ENCODE peak calls at places on chromosomes 4 and X, in seven cellular contexts. One of them, this sample, is unnamed.

GRCh38 chr4:52588771-52589591 is 70.1 kb downstream of the USP46 start:
- DNase-seq in SK-N-SH: no peak
- DNase-seq in GM12878: no peak
- DNase-seq in K562: no peak
- DNase-seq in H1: no peak
- DNase-seq in HepG2: no peak
- DNase-seq in HCT116: no peak
- DNase-seq in this sample: no peak

GRCh38 chrX:150700107-150700506 is 6.9 kb downstream of the MTMR1 start:
- DNase-seq in K562: no peak
- DNase-seq in HCT116: no peak
- DNase-seq in HepG2: no peak
- DNase-seq in H1: no peak
- DNase-seq in GM12878: no peak
- DNase-seq in SK-N-SH: no peak
- DNase-seq in this sample: no peak

GRCh38 chrX:77275392-77275791 is 171.8 kb upstream of the FGF16 start:
- DNase-seq in SK-N-SH: no peak
- DNase-seq in GM12878: no peak
- DNase-seq in HCT116: no peak
- DNase-seq in K562: no peak
- DNase-seq in H1: no peak
- DNase-seq in HepG2: no peak
- DNase-seq in this sample: no peak

GRCh38 chr4:1767770-1768366 is 25.2 kb upstream of the FGFR3 start:
- DNase-seq in K562: peak
- DNase-seq in SK-N-SH: peak
- DNase-seq in H1: peak
- DNase-seq in HepG2: peak
- DNase-seq in HCT116: no peak
- DNase-seq in GM12878: no peak
- DNase-seq in this sample: peak

GRCh38 chr4:146155152-146155724 is 20.3 kb upstream of the LSM6 start:
- DNase-seq in HepG2: no peak
- DNase-seq in HCT116: no peak
- DNase-seq in K562: no peak
- DNase-seq in GM12878: no peak
- DNase-seq in SK-N-SH: no peak
- DNase-seq in H1: no peak
- DNase-seq in this sample: no peak

GRCh38 chrX:155745792-155746191 is 133.0 kb upstream of the TMLHE start:
- DNase-seq in GM12878: no peak
- DNase-seq in H1: no peak
- DNase-seq in SK-N-SH: no peak
- DNase-seq in HepG2: peak
- DNase-seq in HCT116: peak
- DNase-seq in K562: peak
- DNase-seq in this sample: peak

GRCh38 chr4:73172166-73172565 is 86.4 kb downstream of the ANKRD17 start:
- DNase-seq in HepG2: no peak
- DNase-seq in H1: no peak
- DNase-seq in SK-N-SH: no peak
- DNase-seq in GM12878: no peak
- DNase-seq in HCT116: no peak
- DNase-seq in K562: no peak
- DNase-seq in this sample: no peak

GRCh38 chrX:51922561-51922960 is 29.1 kb downstream of the MAGED1 start:
- DNase-seq in GM12878: no peak
- DNase-seq in SK-N-SH: no peak
- DNase-seq in K562: no peak
- DNase-seq in HCT116: no peak
- DNase-seq in H1: no peak
- DNase-seq in HepG2: no peak
- DNase-seq in this sample: no peak

GRCh38 chr4:21012851-21013331 is 312.6 kb downstream of the PACRGL start:
- DNase-seq in SK-N-SH: no peak
- DNase-seq in HCT116: no peak
- DNase-seq in H1: no peak
- DNase-seq in GM12878: no peak
- DNase-seq in HepG2: no peak
- DNase-seq in K562: no peak
- DNase-seq in this sample: no peak

GRCh38 chr4:141241986-141242385 is 21.3 kb downstream of the ZNF330 start:
- DNase-seq in HepG2: no peak
- DNase-seq in HCT116: no peak
- DNase-seq in GM12878: no peak
- DNase-seq in SK-N-SH: no peak
- DNase-seq in K562: no peak
- DNase-seq in H1: no peak
- DNase-seq in this sample: no peak

GRCh38 chr4:183602444-183603102 is 56.4 kb downstream of the RWDD4 start:
- DNase-seq in H1: peak
- DNase-seq in HCT116: no peak
- DNase-seq in SK-N-SH: no peak
- DNase-seq in GM12878: no peak
- DNase-seq in HepG2: no peak
- DNase-seq in K562: no peak
- DNase-seq in this sample: peak

GRCh38 chr4:170853422-170854021 is 763.8 kb upstream of the AADAT start:
- DNase-seq in H1: peak
- DNase-seq in HepG2: peak
- DNase-seq in HCT116: peak
- DNase-seq in K562: peak
- DNase-seq in SK-N-SH: peak
- DNase-seq in GM12878: peak
- DNase-seq in this sample: peak

GRCh38 chr4:8405516-8405875 is 35.0 kb downstream of the ACOX3 start:
- DNase-seq in GM12878: no peak
- DNase-seq in HCT116: no peak
- DNase-seq in K562: no peak
- DNase-seq in SK-N-SH: no peak
- DNase-seq in H1: no peak
- DNase-seq in HepG2: no peak
- DNase-seq in this sample: no peak

GRCh38 chrX:110156167-110156754 is 153.3 kb downstream of the TMEM164 start:
- DNase-seq in H1: no peak
- DNase-seq in SK-N-SH: no peak
- DNase-seq in GM12878: no peak
- DNase-seq in K562: no peak
- DNase-seq in HCT116: no peak
- DNase-seq in HepG2: no peak
- DNase-seq in this sample: no peak

GRCh38 chrX:75155454-75155829 is 641 bp downstream of the ABCB7 start:
- DNase-seq in SK-N-SH: peak
- DNase-seq in H1: no peak
- DNase-seq in HCT116: no peak
- DNase-seq in GM12878: no peak
- DNase-seq in HepG2: no peak
- DNase-seq in K562: peak
- DNase-seq in this sample: no peak

GRCh38 chr4:113574636-113575103 is 186.9 kb downstream of the CAMK2D start:
- DNase-seq in SK-N-SH: no peak
- DNase-seq in K562: no peak
- DNase-seq in GM12878: no peak
- DNase-seq in H1: no peak
- DNase-seq in HCT116: no peak
- DNase-seq in HepG2: no peak
- DNase-seq in this sample: no peak

GRCh38 chrX:19958530-19959486 is 32.1 kb downstream of the BCLAF3 start:
- DNase-seq in HepG2: peak
- DNase-seq in GM12878: no peak
- DNase-seq in HCT116: no peak
- DNase-seq in K562: no peak
- DNase-seq in H1: no peak
- DNase-seq in SK-N-SH: no peak
- DNase-seq in this sample: no peak

GRCh38 chrX:10577863-10578262 is 42.5 kb downstream of the MID1 start:
- DNase-seq in HepG2: no peak
- DNase-seq in GM12878: no peak
- DNase-seq in K562: no peak
- DNase-seq in SK-N-SH: no peak
- DNase-seq in HCT116: no peak
- DNase-seq in H1: no peak
- DNase-seq in this sample: no peak

GRCh38 chr4:188941524-188942109 is 802.4 kb downstream of the TRIML1 start:
- DNase-seq in SK-N-SH: no peak
- DNase-seq in GM12878: no peak
- DNase-seq in HCT116: peak
- DNase-seq in K562: no peak
- DNase-seq in H1: no peak
- DNase-seq in HepG2: no peak
- DNase-seq in this sample: no peak

GRCh38 chr4:186485621-186486062 is 69.7 kb downstream of the MTNR1A start:
- DNase-seq in H1: peak
- DNase-seq in HCT116: peak
- DNase-seq in SK-N-SH: peak
- DNase-seq in GM12878: no peak
- DNase-seq in K562: no peak
- DNase-seq in HepG2: no peak
- DNase-seq in this sample: no peak

GRCh38 chr4:86976801-86977485 is 42.1 kb downstream of the AFF1 start:
- DNase-seq in HCT116: no peak
- DNase-seq in HepG2: no peak
- DNase-seq in K562: no peak
- DNase-seq in GM12878: no peak
- DNase-seq in H1: no peak
- DNase-seq in SK-N-SH: no peak
- DNase-seq in this sample: no peak

GRCh38 chr4:86975927-86976326 is 41.1 kb downstream of the AFF1 start:
- DNase-seq in HCT116: no peak
- DNase-seq in K562: no peak
- DNase-seq in GM12878: no peak
- DNase-seq in SK-N-SH: no peak
- DNase-seq in H1: no peak
- DNase-seq in HepG2: no peak
- DNase-seq in this sample: no peak

GRCh38 chr4:86980230-86980629 is 45.4 kb downstream of the AFF1 start:
- DNase-seq in HCT116: no peak
- DNase-seq in K562: no peak
- DNase-seq in GM12878: no peak
- DNase-seq in SK-N-SH: no peak
- DNase-seq in HepG2: no peak
- DNase-seq in H1: no peak
- DNase-seq in this sample: no peak

GRCh38 chr4:86978709-86979108 is 43.9 kb downstream of the AFF1 start:
- DNase-seq in K562: no peak
- DNase-seq in H1: no peak
- DNase-seq in GM12878: no peak
- DNase-seq in SK-N-SH: no peak
- DNase-seq in HCT116: no peak
- DNase-seq in HepG2: no peak
- DNase-seq in this sample: no peak

DNA sequence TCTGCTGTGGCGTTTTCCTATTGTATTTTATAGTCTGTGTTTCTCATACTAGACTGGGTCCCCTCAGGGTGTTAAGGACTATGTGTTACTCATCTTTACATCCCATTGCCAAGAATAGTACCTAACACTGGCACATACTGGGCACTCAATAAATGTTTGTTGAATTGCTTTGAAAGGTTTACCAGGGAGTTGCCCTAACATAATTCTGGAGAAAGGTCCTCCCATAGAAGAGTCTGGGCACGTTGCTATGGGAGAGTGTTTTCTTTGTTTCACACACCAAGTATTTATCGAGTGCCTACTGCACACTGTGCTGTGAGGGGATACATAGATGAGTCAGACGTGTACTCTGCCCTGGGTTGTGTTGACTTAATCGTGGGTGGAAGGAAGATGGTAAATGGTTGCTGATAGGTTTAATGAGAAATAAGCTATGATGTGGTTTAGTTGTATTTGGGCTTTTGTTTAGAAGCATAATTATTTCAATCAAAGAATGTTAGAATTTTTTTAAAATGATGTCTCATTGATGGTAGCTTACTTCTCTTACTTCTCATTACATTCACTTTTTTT is 42.9 kb downstream of the AFF1 start:
- DNase-seq in HepG2: peak
- DNase-seq in GM12878: peak
- DNase-seq in K562: no peak
- DNase-seq in HCT116: peak
- DNase-seq in SK-N-SH: no peak
- DNase-seq in H1: no peak
- DNase-seq in this sample: no peak
- TF ChIP-seq JUND in HepG2: peak
- TF ChIP-seq JUND in GM12878: peak
- TF ChIP-seq JUND in K562: no peak
- TF ChIP-seq JUND in HCT116: peak
- TF ChIP-seq JUND in SK-N-SH: no peak
- TF ChIP-seq JUND in H1: no peak
- TF ChIP-seq JUND in this sample: no peak

DNA sequence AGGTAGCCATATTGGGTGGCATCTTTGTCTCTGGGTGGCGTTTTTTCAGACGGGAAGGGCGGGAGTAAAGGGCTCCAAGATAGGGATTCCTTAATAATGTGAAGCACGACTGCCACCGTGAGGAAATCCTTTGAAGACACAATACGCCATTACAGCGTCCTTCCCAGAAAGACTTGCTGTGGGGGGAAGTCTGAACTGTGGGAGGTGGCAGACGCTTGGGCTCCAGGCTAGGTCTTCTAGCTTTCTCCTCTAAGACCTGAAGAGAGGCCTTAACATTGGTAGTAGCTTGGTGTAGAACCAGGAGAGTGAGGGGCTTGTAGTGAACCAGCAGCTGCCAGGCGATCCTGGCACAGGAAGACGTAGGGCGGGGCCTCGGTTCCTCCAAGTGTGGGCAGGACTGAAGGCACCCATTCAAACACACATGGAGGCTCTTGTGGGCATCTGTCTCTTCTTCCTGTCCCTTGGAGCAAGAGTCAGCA is 197.3 kb downstream of the OR13H1 start:
- DNase-seq in HCT116: no peak
- DNase-seq in K562: no peak
- DNase-seq in SK-N-SH: peak
- DNase-seq in H1: no peak
- DNase-seq in GM12878: peak
- DNase-seq in HepG2: no peak
- DNase-seq in this sample: no peak
- TF ChIP-seq JUND in HCT116: no peak
- TF ChIP-seq JUND in K562: no peak
- TF ChIP-seq JUND in SK-N-SH: no peak
- TF ChIP-seq JUND in H1: no peak
- TF ChIP-seq JUND in GM12878: no peak
- TF ChIP-seq JUND in HepG2: no peak
- TF ChIP-seq JUND in this sample: no peak

GRCh38 chr4:11590132-11590531 is 161.4 kb upstream of the HS3ST1 start:
- DNase-seq in SK-N-SH: no peak
- DNase-seq in HepG2: no peak
- DNase-seq in GM12878: no peak
- DNase-seq in K562: no peak
- DNase-seq in H1: no peak
- DNase-seq in HCT116: no peak
- DNase-seq in this sample: no peak
- TF ChIP-seq JUND in SK-N-SH: no peak
- TF ChIP-seq JUND in HepG2: no peak
- TF ChIP-seq JUND in GM12878: no peak
- TF ChIP-seq JUND in K562: no peak
- TF ChIP-seq JUND in H1: no peak
- TF ChIP-seq JUND in HCT116: no peak
- TF ChIP-seq JUND in this sample: no peak

DNA sequence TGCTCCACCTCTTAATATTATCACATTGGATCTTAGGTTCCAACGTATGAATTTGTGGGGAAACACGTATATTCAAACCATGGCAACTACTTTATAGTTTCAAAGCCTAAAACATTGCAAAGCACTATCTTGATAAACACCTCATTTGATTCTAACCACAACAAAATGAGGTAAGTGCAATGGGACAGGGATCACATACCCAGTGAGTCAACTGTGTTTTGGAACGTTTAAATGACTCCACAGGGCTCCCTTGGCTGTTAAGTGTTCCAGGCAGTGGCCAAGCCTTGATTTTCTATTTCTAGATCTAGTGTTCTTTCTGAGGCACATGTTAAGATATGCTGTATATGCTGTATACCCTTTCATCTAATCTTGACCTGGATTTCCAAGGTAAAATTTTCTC is 54.5 kb upstream of the C1QTNF7 start:
- DNase-seq in GM12878: no peak
- DNase-seq in SK-N-SH: no peak
- DNase-seq in K562: no peak
- DNase-seq in HepG2: no peak
- DNase-seq in H1: no peak
- DNase-seq in HCT116: no peak
- DNase-seq in this sample: no peak
- TF ChIP-seq JUND in GM12878: no peak
- TF ChIP-seq JUND in SK-N-SH: no peak
- TF ChIP-seq JUND in K562: no peak
- TF ChIP-seq JUND in HepG2: no peak
- TF ChIP-seq JUND in H1: no peak
- TF ChIP-seq JUND in HCT116: no peak
- TF ChIP-seq JUND in this sample: no peak